ENCODE peak calls at places on chromosomes 4 and X, in ten cellular contexts. One of them, this sample, is unnamed.

GRCh38 chrX:86171366-86171765 is 23.1 kb downstream of the DACH2 start:
- DNase-seq in activated CD4-positive, alpha-beta T cell treated with anti-CD3 and anti-CD28 coated beads, Interleukin-2, amount 50 U/mL, for 4 hours: no peak
- DNase-seq in hepatic stellate cell: peak
- DNase-seq in stimulated activated CD8-positive, alpha-beta memory T cell treated with anti-CD3 and anti-CD28 coated beads, Interleukin-7, amount 100 ng/mL, for 24 hours: no peak
- DNase-seq in NCI-H345: no peak
- DNase-seq in H9: peak
- DNase-seq in activated T-cell treated with anti-CD3 and anti-CD28 coated beads for 24 hours: no peak
- DNase-seq in A673: peak
- DNase-seq in activated naive CD8-positive, alpha-beta T cell treated with anti-CD3 and anti-CD28 coated beads, Interleukin-2, amount 10 ng/mL, durations not matched to agents 7 days and 5 days: no peak
- DNase-seq in NAMALWA: peak
- DNase-seq in this sample: peak

GRCh38 chr4:176999943-177000543 is 207.3 kb upstream of the VEGFC start:
- DNase-seq in activated T-cell treated with anti-CD3 and anti-CD28 coated beads for 24 hours: no peak
- DNase-seq in hepatic stellate cell: no peak
- DNase-seq in stimulated activated CD8-positive, alpha-beta memory T cell treated with anti-CD3 and anti-CD28 coated beads, Interleukin-7, amount 100 ng/mL, for 24 hours: no peak
- DNase-seq in H9: no peak
- DNase-seq in NAMALWA: no peak
- DNase-seq in activated naive CD8-positive, alpha-beta T cell treated with anti-CD3 and anti-CD28 coated beads, Interleukin-2, amount 10 ng/mL, durations not matched to agents 7 days and 5 days: no peak
- DNase-seq in A673: no peak
- DNase-seq in NCI-H345: no peak
- DNase-seq in activated CD4-positive, alpha-beta T cell treated with anti-CD3 and anti-CD28 coated beads, Interleukin-2, amount 50 U/mL, for 4 hours: no peak
- DNase-seq in this sample: no peak

GRCh38 chrX:16649858-16650257 is at the start of gene S100G:
- DNase-seq in NCI-H345: no peak
- DNase-seq in H9: no peak
- DNase-seq in activated T-cell treated with anti-CD3 and anti-CD28 coated beads for 24 hours: no peak
- DNase-seq in stimulated activated CD8-positive, alpha-beta memory T cell treated with anti-CD3 and anti-CD28 coated beads, Interleukin-7, amount 100 ng/mL, for 24 hours: no peak
- DNase-seq in hepatic stellate cell: no peak
- DNase-seq in activated CD4-positive, alpha-beta T cell treated with anti-CD3 and anti-CD28 coated beads, Interleukin-2, amount 50 U/mL, for 4 hours: no peak
- DNase-seq in activated naive CD8-positive, alpha-beta T cell treated with anti-CD3 and anti-CD28 coated beads, Interleukin-2, amount 10 ng/mL, durations not matched to agents 7 days and 5 days: no peak
- DNase-seq in A673: no peak
- DNase-seq in NAMALWA: no peak
- DNase-seq in this sample: no peak

GRCh38 chr4:7647932-7648812 is 213.4 kb upstream of the PSAPL1 start:
- DNase-seq in activated CD4-positive, alpha-beta T cell treated with anti-CD3 and anti-CD28 coated beads, Interleukin-2, amount 50 U/mL, for 4 hours: no peak
- DNase-seq in A673: no peak
- DNase-seq in activated T-cell treated with anti-CD3 and anti-CD28 coated beads for 24 hours: no peak
- DNase-seq in hepatic stellate cell: peak
- DNase-seq in activated naive CD8-positive, alpha-beta T cell treated with anti-CD3 and anti-CD28 coated beads, Interleukin-2, amount 10 ng/mL, durations not matched to agents 7 days and 5 days: no peak
- DNase-seq in NCI-H345: no peak
- DNase-seq in H9: no peak
- DNase-seq in NAMALWA: no peak
- DNase-seq in stimulated activated CD8-positive, alpha-beta memory T cell treated with anti-CD3 and anti-CD28 coated beads, Interleukin-7, amount 100 ng/mL, for 24 hours: no peak
- DNase-seq in this sample: no peak

GRCh38 chr4:124478518-124478917 is 234.0 kb downstream of the ANKRD50 start:
- DNase-seq in NCI-H345: no peak
- DNase-seq in activated T-cell treated with anti-CD3 and anti-CD28 coated beads for 24 hours: no peak
- DNase-seq in NAMALWA: no peak
- DNase-seq in A673: peak
- DNase-seq in stimulated activated CD8-positive, alpha-beta memory T cell treated with anti-CD3 and anti-CD28 coated beads, Interleukin-7, amount 100 ng/mL, for 24 hours: no peak
- DNase-seq in hepatic stellate cell: no peak
- DNase-seq in activated naive CD8-positive, alpha-beta T cell treated with anti-CD3 and anti-CD28 coated beads, Interleukin-2, amount 10 ng/mL, durations not matched to agents 7 days and 5 days: no peak
- DNase-seq in H9: no peak
- DNase-seq in activated CD4-positive, alpha-beta T cell treated with anti-CD3 and anti-CD28 coated beads, Interleukin-2, amount 50 U/mL, for 4 hours: no peak
- DNase-seq in this sample: no peak

GRCh38 chr4:53431052-53431451 is 53.6 kb downstream of the FIP1L1 start:
- DNase-seq in H9: no peak
- DNase-seq in NAMALWA: no peak
- DNase-seq in activated naive CD8-positive, alpha-beta T cell treated with anti-CD3 and anti-CD28 coated beads, Interleukin-2, amount 10 ng/mL, durations not matched to agents 7 days and 5 days: no peak
- DNase-seq in A673: no peak
- DNase-seq in activated T-cell treated with anti-CD3 and anti-CD28 coated beads for 24 hours: no peak
- DNase-seq in activated CD4-positive, alpha-beta T cell treated with anti-CD3 and anti-CD28 coated beads, Interleukin-2, amount 50 U/mL, for 4 hours: no peak
- DNase-seq in NCI-H345: no peak
- DNase-seq in hepatic stellate cell: no peak
- DNase-seq in stimulated activated CD8-positive, alpha-beta memory T cell treated with anti-CD3 and anti-CD28 coated beads, Interleukin-7, amount 100 ng/mL, for 24 hours: no peak
- DNase-seq in this sample: no peak

GRCh38 chrX:39491548-39492297 is 606.0 kb downstream of the BCOR start:
- DNase-seq in NCI-H345: no peak
- DNase-seq in A673: no peak
- DNase-seq in activated naive CD8-positive, alpha-beta T cell treated with anti-CD3 and anti-CD28 coated beads, Interleukin-2, amount 10 ng/mL, durations not matched to agents 7 days and 5 days: peak
- DNase-seq in activated T-cell treated with anti-CD3 and anti-CD28 coated beads for 24 hours: peak
- DNase-seq in activated CD4-positive, alpha-beta T cell treated with anti-CD3 and anti-CD28 coated beads, Interleukin-2, amount 50 U/mL, for 4 hours: peak
- DNase-seq in stimulated activated CD8-positive, alpha-beta memory T cell treated with anti-CD3 and anti-CD28 coated beads, Interleukin-7, amount 100 ng/mL, for 24 hours: peak
- DNase-seq in hepatic stellate cell: no peak
- DNase-seq in H9: no peak
- DNase-seq in NAMALWA: peak
- DNase-seq in this sample: no peak

GRCh38 chr4:72701987-72702819 is 133.2 kb upstream of the ADAMTS3 start:
- DNase-seq in NAMALWA: peak
- DNase-seq in activated T-cell treated with anti-CD3 and anti-CD28 coated beads for 24 hours: peak
- DNase-seq in stimulated activated CD8-positive, alpha-beta memory T cell treated with anti-CD3 and anti-CD28 coated beads, Interleukin-7, amount 100 ng/mL, for 24 hours: no peak
- DNase-seq in A673: peak
- DNase-seq in activated CD4-positive, alpha-beta T cell treated with anti-CD3 and anti-CD28 coated beads, Interleukin-2, amount 50 U/mL, for 4 hours: no peak
- DNase-seq in activated naive CD8-positive, alpha-beta T cell treated with anti-CD3 and anti-CD28 coated beads, Interleukin-2, amount 10 ng/mL, durations not matched to agents 7 days and 5 days: no peak
- DNase-seq in H9: no peak
- DNase-seq in NCI-H345: peak
- DNase-seq in hepatic stellate cell: peak
- DNase-seq in this sample: peak

GRCh38 chr4:123671633-123672404 is 275.2 kb downstream of the SPRY1 start:
- DNase-seq in activated T-cell treated with anti-CD3 and anti-CD28 coated beads for 24 hours: no peak
- DNase-seq in NAMALWA: no peak
- DNase-seq in activated naive CD8-positive, alpha-beta T cell treated with anti-CD3 and anti-CD28 coated beads, Interleukin-2, amount 10 ng/mL, durations not matched to agents 7 days and 5 days: no peak
- DNase-seq in activated CD4-positive, alpha-beta T cell treated with anti-CD3 and anti-CD28 coated beads, Interleukin-2, amount 50 U/mL, for 4 hours: no peak
- DNase-seq in H9: no peak
- DNase-seq in NCI-H345: no peak
- DNase-seq in stimulated activated CD8-positive, alpha-beta memory T cell treated with anti-CD3 and anti-CD28 coated beads, Interleukin-7, amount 100 ng/mL, for 24 hours: no peak
- DNase-seq in A673: no peak
- DNase-seq in hepatic stellate cell: no peak
- DNase-seq in this sample: no peak

GRCh38 chr4:106062452-106062875 is 167.2 kb downstream of the NPNT start:
- DNase-seq in activated naive CD8-positive, alpha-beta T cell treated with anti-CD3 and anti-CD28 coated beads, Interleukin-2, amount 10 ng/mL, durations not matched to agents 7 days and 5 days: no peak
- DNase-seq in A673: peak
- DNase-seq in NCI-H345: no peak
- DNase-seq in stimulated activated CD8-positive, alpha-beta memory T cell treated with anti-CD3 and anti-CD28 coated beads, Interleukin-7, amount 100 ng/mL, for 24 hours: no peak
- DNase-seq in hepatic stellate cell: no peak
- DNase-seq in activated CD4-positive, alpha-beta T cell treated with anti-CD3 and anti-CD28 coated beads, Interleukin-2, amount 50 U/mL, for 4 hours: no peak
- DNase-seq in NAMALWA: no peak
- DNase-seq in H9: no peak
- DNase-seq in activated T-cell treated with anti-CD3 and anti-CD28 coated beads for 24 hours: no peak
- DNase-seq in this sample: no peak

GRCh38 chr4:105967058-105967658 is 71.9 kb downstream of the NPNT start:
- DNase-seq in NAMALWA: no peak
- DNase-seq in H9: no peak
- DNase-seq in NCI-H345: no peak
- DNase-seq in activated CD4-positive, alpha-beta T cell treated with anti-CD3 and anti-CD28 coated beads, Interleukin-2, amount 50 U/mL, for 4 hours: no peak
- DNase-seq in hepatic stellate cell: no peak
- DNase-seq in stimulated activated CD8-positive, alpha-beta memory T cell treated with anti-CD3 and anti-CD28 coated beads, Interleukin-7, amount 100 ng/mL, for 24 hours: no peak
- DNase-seq in activated naive CD8-positive, alpha-beta T cell treated with anti-CD3 and anti-CD28 coated beads, Interleukin-2, amount 10 ng/mL, durations not matched to agents 7 days and 5 days: no peak
- DNase-seq in activated T-cell treated with anti-CD3 and anti-CD28 coated beads for 24 hours: no peak
- DNase-seq in A673: no peak
- DNase-seq in this sample: no peak

GRCh38 chr4:144757969-144758368 is 112.0 kb downstream of the HHIP start:
- DNase-seq in NAMALWA: no peak
- DNase-seq in H9: no peak
- DNase-seq in activated naive CD8-positive, alpha-beta T cell treated with anti-CD3 and anti-CD28 coated beads, Interleukin-2, amount 10 ng/mL, durations not matched to agents 7 days and 5 days: no peak
- DNase-seq in A673: no peak
- DNase-seq in hepatic stellate cell: no peak
- DNase-seq in activated CD4-positive, alpha-beta T cell treated with anti-CD3 and anti-CD28 coated beads, Interleukin-2, amount 50 U/mL, for 4 hours: no peak
- DNase-seq in NCI-H345: no peak
- DNase-seq in activated T-cell treated with anti-CD3 and anti-CD28 coated beads for 24 hours: no peak
- DNase-seq in stimulated activated CD8-positive, alpha-beta memory T cell treated with anti-CD3 and anti-CD28 coated beads, Interleukin-7, amount 100 ng/mL, for 24 hours: no peak
- DNase-seq in this sample: no peak

GRCh38 chr4:167117273-167117672 is 117.0 kb downstream of the SPOCK3 start:
- DNase-seq in stimulated activated CD8-positive, alpha-beta memory T cell treated with anti-CD3 and anti-CD28 coated beads, Interleukin-7, amount 100 ng/mL, for 24 hours: no peak
- DNase-seq in NAMALWA: no peak
- DNase-seq in activated T-cell treated with anti-CD3 and anti-CD28 coated beads for 24 hours: no peak
- DNase-seq in A673: no peak
- DNase-seq in NCI-H345: no peak
- DNase-seq in activated CD4-positive, alpha-beta T cell treated with anti-CD3 and anti-CD28 coated beads, Interleukin-2, amount 50 U/mL, for 4 hours: no peak
- DNase-seq in H9: no peak
- DNase-seq in hepatic stellate cell: no peak
- DNase-seq in activated naive CD8-positive, alpha-beta T cell treated with anti-CD3 and anti-CD28 coated beads, Interleukin-2, amount 10 ng/mL, durations not matched to agents 7 days and 5 days: no peak
- DNase-seq in this sample: no peak

GRCh38 chrX:71652405-71652804 is 14.9 kb upstream of the LOC101059915 start:
- DNase-seq in NAMALWA: peak
- DNase-seq in activated CD4-positive, alpha-beta T cell treated with anti-CD3 and anti-CD28 coated beads, Interleukin-2, amount 50 U/mL, for 4 hours: peak
- DNase-seq in activated T-cell treated with anti-CD3 and anti-CD28 coated beads for 24 hours: peak
- DNase-seq in NCI-H345: peak
- DNase-seq in stimulated activated CD8-positive, alpha-beta memory T cell treated with anti-CD3 and anti-CD28 coated beads, Interleukin-7, amount 100 ng/mL, for 24 hours: peak
- DNase-seq in A673: peak
- DNase-seq in hepatic stellate cell: peak
- DNase-seq in activated naive CD8-positive, alpha-beta T cell treated with anti-CD3 and anti-CD28 coated beads, Interleukin-2, amount 10 ng/mL, durations not matched to agents 7 days and 5 days: no peak
- DNase-seq in H9: no peak
- DNase-seq in this sample: peak

GRCh38 chr4:94338681-94339351 is 3.8 kb downstream of the HPGDS start:
- DNase-seq in hepatic stellate cell: no peak
- DNase-seq in activated CD4-positive, alpha-beta T cell treated with anti-CD3 and anti-CD28 coated beads, Interleukin-2, amount 50 U/mL, for 4 hours: no peak
- DNase-seq in activated T-cell treated with anti-CD3 and anti-CD28 coated beads for 24 hours: no peak
- DNase-seq in A673: no peak
- DNase-seq in H9: no peak
- DNase-seq in NAMALWA: no peak
- DNase-seq in NCI-H345: no peak
- DNase-seq in activated naive CD8-positive, alpha-beta T cell treated with anti-CD3 and anti-CD28 coated beads, Interleukin-2, amount 10 ng/mL, durations not matched to agents 7 days and 5 days: no peak
- DNase-seq in stimulated activated CD8-positive, alpha-beta memory T cell treated with anti-CD3 and anti-CD28 coated beads, Interleukin-7, amount 100 ng/mL, for 24 hours: no peak
- DNase-seq in this sample: no peak

GRCh38 chrX:15686818-15687685 is 22.4 kb upstream of the CLTRN start:
- DNase-seq in activated naive CD8-positive, alpha-beta T cell treated with anti-CD3 and anti-CD28 coated beads, Interleukin-2, amount 10 ng/mL, durations not matched to agents 7 days and 5 days: no peak
- DNase-seq in A673: peak
- DNase-seq in NCI-H345: peak
- DNase-seq in activated T-cell treated with anti-CD3 and anti-CD28 coated beads for 24 hours: peak
- DNase-seq in stimulated activated CD8-positive, alpha-beta memory T cell treated with anti-CD3 and anti-CD28 coated beads, Interleukin-7, amount 100 ng/mL, for 24 hours: peak
- DNase-seq in NAMALWA: peak
- DNase-seq in H9: peak
- DNase-seq in activated CD4-positive, alpha-beta T cell treated with anti-CD3 and anti-CD28 coated beads, Interleukin-2, amount 50 U/mL, for 4 hours: peak
- DNase-seq in hepatic stellate cell: peak
- DNase-seq in this sample: peak

GRCh38 chr4:14711259-14711658 is 291.0 kb upstream of the CPEB2 start:
- DNase-seq in hepatic stellate cell: no peak
- DNase-seq in H9: no peak
- DNase-seq in A673: no peak
- DNase-seq in activated T-cell treated with anti-CD3 and anti-CD28 coated beads for 24 hours: no peak
- DNase-seq in activated naive CD8-positive, alpha-beta T cell treated with anti-CD3 and anti-CD28 coated beads, Interleukin-2, amount 10 ng/mL, durations not matched to agents 7 days and 5 days: no peak
- DNase-seq in NAMALWA: no peak
- DNase-seq in NCI-H345: no peak
- DNase-seq in activated CD4-positive, alpha-beta T cell treated with anti-CD3 and anti-CD28 coated beads, Interleukin-2, amount 50 U/mL, for 4 hours: no peak
- DNase-seq in stimulated activated CD8-positive, alpha-beta memory T cell treated with anti-CD3 and anti-CD28 coated beads, Interleukin-7, amount 100 ng/mL, for 24 hours: no peak
- DNase-seq in this sample: no peak

GRCh38 chr4:57303012-57303751 is 193.0 kb upstream of the IGFBP7 start:
- DNase-seq in hepatic stellate cell: no peak
- DNase-seq in A673: no peak
- DNase-seq in NAMALWA: no peak
- DNase-seq in stimulated activated CD8-positive, alpha-beta memory T cell treated with anti-CD3 and anti-CD28 coated beads, Interleukin-7, amount 100 ng/mL, for 24 hours: no peak
- DNase-seq in activated T-cell treated with anti-CD3 and anti-CD28 coated beads for 24 hours: no peak
- DNase-seq in NCI-H345: no peak
- DNase-seq in activated CD4-positive, alpha-beta T cell treated with anti-CD3 and anti-CD28 coated beads, Interleukin-2, amount 50 U/mL, for 4 hours: no peak
- DNase-seq in activated naive CD8-positive, alpha-beta T cell treated with anti-CD3 and anti-CD28 coated beads, Interleukin-2, amount 10 ng/mL, durations not matched to agents 7 days and 5 days: no peak
- DNase-seq in H9: no peak
- DNase-seq in this sample: peak

GRCh38 chr4:17771284-17771908 is 10.0 kb downstream of the FAM184B start:
- DNase-seq in hepatic stellate cell: no peak
- DNase-seq in stimulated activated CD8-positive, alpha-beta memory T cell treated with anti-CD3 and anti-CD28 coated beads, Interleukin-7, amount 100 ng/mL, for 24 hours: no peak
- DNase-seq in activated naive CD8-positive, alpha-beta T cell treated with anti-CD3 and anti-CD28 coated beads, Interleukin-2, amount 10 ng/mL, durations not matched to agents 7 days and 5 days: no peak
- DNase-seq in NCI-H345: no peak
- DNase-seq in NAMALWA: no peak
- DNase-seq in A673: no peak
- DNase-seq in H9: no peak
- DNase-seq in activated CD4-positive, alpha-beta T cell treated with anti-CD3 and anti-CD28 coated beads, Interleukin-2, amount 50 U/mL, for 4 hours: no peak
- DNase-seq in activated T-cell treated with anti-CD3 and anti-CD28 coated beads for 24 hours: no peak
- DNase-seq in this sample: no peak

GRCh38 chr4:65773636-65774035 is 103.3 kb upstream of the EPHA5 start:
- DNase-seq in stimulated activated CD8-positive, alpha-beta memory T cell treated with anti-CD3 and anti-CD28 coated beads, Interleukin-7, amount 100 ng/mL, for 24 hours: no peak
- DNase-seq in activated CD4-positive, alpha-beta T cell treated with anti-CD3 and anti-CD28 coated beads, Interleukin-2, amount 50 U/mL, for 4 hours: no peak
- DNase-seq in H9: no peak
- DNase-seq in A673: no peak
- DNase-seq in hepatic stellate cell: no peak
- DNase-seq in activated naive CD8-positive, alpha-beta T cell treated with anti-CD3 and anti-CD28 coated beads, Interleukin-2, amount 10 ng/mL, durations not matched to agents 7 days and 5 days: no peak
- DNase-seq in NCI-H345: no peak
- DNase-seq in activated T-cell treated with anti-CD3 and anti-CD28 coated beads for 24 hours: no peak
- DNase-seq in NAMALWA: no peak
- DNase-seq in this sample: no peak

GRCh38 chr4:821181-821591 is 4.7 kb downstream of the CPLX1 start:
- DNase-seq in activated CD4-positive, alpha-beta T cell treated with anti-CD3 and anti-CD28 coated beads, Interleukin-2, amount 50 U/mL, for 4 hours: no peak
- DNase-seq in stimulated activated CD8-positive, alpha-beta memory T cell treated with anti-CD3 and anti-CD28 coated beads, Interleukin-7, amount 100 ng/mL, for 24 hours: no peak
- DNase-seq in NCI-H345: no peak
- DNase-seq in A673: no peak
- DNase-seq in H9: no peak
- DNase-seq in hepatic stellate cell: no peak
- DNase-seq in activated T-cell treated with anti-CD3 and anti-CD28 coated beads for 24 hours: no peak
- DNase-seq in NAMALWA: no peak
- DNase-seq in activated naive CD8-positive, alpha-beta T cell treated with anti-CD3 and anti-CD28 coated beads, Interleukin-2, amount 10 ng/mL, durations not matched to agents 7 days and 5 days: no peak
- DNase-seq in this sample: no peak

GRCh38 chr4:8731364-8731763 is 138.8 kb downstream of the CPZ start:
- DNase-seq in activated naive CD8-positive, alpha-beta T cell treated with anti-CD3 and anti-CD28 coated beads, Interleukin-2, amount 10 ng/mL, durations not matched to agents 7 days and 5 days: no peak
- DNase-seq in A673: no peak
- DNase-seq in activated CD4-positive, alpha-beta T cell treated with anti-CD3 and anti-CD28 coated beads, Interleukin-2, amount 50 U/mL, for 4 hours: no peak
- DNase-seq in NAMALWA: no peak
- DNase-seq in H9: peak
- DNase-seq in stimulated activated CD8-positive, alpha-beta memory T cell treated with anti-CD3 and anti-CD28 coated beads, Interleukin-7, amount 100 ng/mL, for 24 hours: no peak
- DNase-seq in NCI-H345: no peak
- DNase-seq in hepatic stellate cell: no peak
- DNase-seq in activated T-cell treated with anti-CD3 and anti-CD28 coated beads for 24 hours: no peak
- DNase-seq in this sample: no peak

GRCh38 chr4:113869743-113870375 is 108.3 kb upstream of the CAMK2D start:
- DNase-seq in H9: no peak
- DNase-seq in NAMALWA: peak
- DNase-seq in activated naive CD8-positive, alpha-beta T cell treated with anti-CD3 and anti-CD28 coated beads, Interleukin-2, amount 10 ng/mL, durations not matched to agents 7 days and 5 days: no peak
- DNase-seq in stimulated activated CD8-positive, alpha-beta memory T cell treated with anti-CD3 and anti-CD28 coated beads, Interleukin-7, amount 100 ng/mL, for 24 hours: peak
- DNase-seq in activated CD4-positive, alpha-beta T cell treated with anti-CD3 and anti-CD28 coated beads, Interleukin-2, amount 50 U/mL, for 4 hours: peak
- DNase-seq in activated T-cell treated with anti-CD3 and anti-CD28 coated beads for 24 hours: peak
- DNase-seq in NCI-H345: no peak
- DNase-seq in A673: no peak
- DNase-seq in hepatic stellate cell: no peak
- DNase-seq in this sample: no peak

GRCh38 chr4:54723220-54723619 is 65.5 kb downstream of the KIT start:
- DNase-seq in activated naive CD8-positive, alpha-beta T cell treated with anti-CD3 and anti-CD28 coated beads, Interleukin-2, amount 10 ng/mL, durations not matched to agents 7 days and 5 days: no peak
- DNase-seq in stimulated activated CD8-positive, alpha-beta memory T cell treated with anti-CD3 and anti-CD28 coated beads, Interleukin-7, amount 100 ng/mL, for 24 hours: no peak
- DNase-seq in activated T-cell treated with anti-CD3 and anti-CD28 coated beads for 24 hours: no peak
- DNase-seq in H9: no peak
- DNase-seq in NAMALWA: no peak
- DNase-seq in A673: no peak
- DNase-seq in hepatic stellate cell: no peak
- DNase-seq in activated CD4-positive, alpha-beta T cell treated with anti-CD3 and anti-CD28 coated beads, Interleukin-2, amount 50 U/mL, for 4 hours: no peak
- DNase-seq in NCI-H345: no peak
- DNase-seq in this sample: no peak

GRCh38 chr4:65510976-65511375 is 159.3 kb downstream of the EPHA5 start:
- DNase-seq in stimulated activated CD8-positive, alpha-beta memory T cell treated with anti-CD3 and anti-CD28 coated beads, Interleukin-7, amount 100 ng/mL, for 24 hours: no peak
- DNase-seq in H9: no peak
- DNase-seq in hepatic stellate cell: no peak
- DNase-seq in activated naive CD8-positive, alpha-beta T cell treated with anti-CD3 and anti-CD28 coated beads, Interleukin-2, amount 10 ng/mL, durations not matched to agents 7 days and 5 days: no peak
- DNase-seq in activated CD4-positive, alpha-beta T cell treated with anti-CD3 and anti-CD28 coated beads, Interleukin-2, amount 50 U/mL, for 4 hours: no peak
- DNase-seq in activated T-cell treated with anti-CD3 and anti-CD28 coated beads for 24 hours: no peak
- DNase-seq in NAMALWA: no peak
- DNase-seq in NCI-H345: no peak
- DNase-seq in A673: no peak
- DNase-seq in this sample: no peak